ENCODE peak calls at places on chromosomes 2 and 18, in ten cellular contexts. One of them, this sample, is unnamed.
A peak's percentile ranks its signal among the peaks of the same experiment; 100 is the strongest.

GRCh38 chr2:71882949-71883472 is 264.7 kb downstream of the CYP26B1 start:
- DNase-seq in SJSA1: peak; percentile 53
- DNase-seq in naive thymus-derived CD4-positive, alpha-beta T cell: no peak
- DNase-seq in endodermal cell: peak; percentile 46
- DNase-seq in right cardiac atrium: peak; percentile 92
- DNase-seq in H9: peak; percentile 22
- DNase-seq in aorta: peak; percentile 79
- DNase-seq in GM23248: peak; percentile 94
- DNase-seq in kidney: peak; percentile 90
- DNase-seq in CD4-positive, alpha-beta memory T cell: no peak
- DNase-seq in this sample: peak; percentile 87

GRCh38 chr2:176139170-176139611 is 9.7 kb downstream of the HOXD8 start:
- DNase-seq in naive thymus-derived CD4-positive, alpha-beta T cell: no peak
- DNase-seq in SJSA1: no peak
- DNase-seq in kidney: peak; percentile 58
- DNase-seq in CD4-positive, alpha-beta memory T cell: no peak
- DNase-seq in aorta: no peak
- DNase-seq in right cardiac atrium: no peak
- DNase-seq in H9: peak; percentile 25
- DNase-seq in GM23248: peak; percentile 68
- DNase-seq in endodermal cell: peak; percentile 46
- DNase-seq in this sample: no peak

GRCh38 chr2:28437918-28438317 is 45.3 kb downstream of the FOSL2 start:
- DNase-seq in GM23248: no peak
- DNase-seq in SJSA1: no peak
- DNase-seq in naive thymus-derived CD4-positive, alpha-beta T cell: no peak
- DNase-seq in kidney: no peak
- DNase-seq in CD4-positive, alpha-beta memory T cell: no peak
- DNase-seq in aorta: no peak
- DNase-seq in H9: no peak
- DNase-seq in endodermal cell: no peak
- DNase-seq in right cardiac atrium: no peak
- DNase-seq in this sample: no peak

GRCh38 chr2:162125138-162125537 is 26.9 kb downstream of the GCG start:
- DNase-seq in endodermal cell: peak; percentile 68
- DNase-seq in H9: no peak
- DNase-seq in kidney: no peak
- DNase-seq in right cardiac atrium: no peak
- DNase-seq in naive thymus-derived CD4-positive, alpha-beta T cell: no peak
- DNase-seq in CD4-positive, alpha-beta memory T cell: no peak
- DNase-seq in SJSA1: no peak
- DNase-seq in aorta: no peak
- DNase-seq in GM23248: peak; percentile 16
- DNase-seq in this sample: no peak

GRCh38 chr2:226360658-226361057 is 439.0 kb downstream of the IRS1 start:
- DNase-seq in aorta: no peak
- DNase-seq in CD4-positive, alpha-beta memory T cell: no peak
- DNase-seq in endodermal cell: no peak
- DNase-seq in GM23248: no peak
- DNase-seq in H9: no peak
- DNase-seq in kidney: no peak
- DNase-seq in SJSA1: no peak
- DNase-seq in naive thymus-derived CD4-positive, alpha-beta T cell: no peak
- DNase-seq in right cardiac atrium: no peak
- DNase-seq in this sample: no peak

GRCh38 chr2:98454500-98455235 is 10.0 kb downstream of the INPP4A start:
- DNase-seq in naive thymus-derived CD4-positive, alpha-beta T cell: no peak
- DNase-seq in aorta: no peak
- DNase-seq in CD4-positive, alpha-beta memory T cell: peak; percentile 65
- DNase-seq in right cardiac atrium: no peak
- DNase-seq in kidney: no peak
- DNase-seq in GM23248: peak; percentile 30
- DNase-seq in H9: no peak
- DNase-seq in endodermal cell: peak; percentile 51
- DNase-seq in SJSA1: peak; percentile 41
- DNase-seq in this sample: no peak

GRCh38 chr2:126635281-126635680 is 20.7 kb upstream of the GYPC start:
- DNase-seq in H9: no peak
- DNase-seq in GM23248: peak; percentile 38
- DNase-seq in endodermal cell: no peak
- DNase-seq in kidney: no peak
- DNase-seq in aorta: no peak
- DNase-seq in naive thymus-derived CD4-positive, alpha-beta T cell: no peak
- DNase-seq in CD4-positive, alpha-beta memory T cell: no peak
- DNase-seq in right cardiac atrium: peak; percentile 44
- DNase-seq in SJSA1: no peak
- DNase-seq in this sample: no peak

GRCh38 chr18:53018791-53019190 is 678.8 kb downstream of the DCC start:
- DNase-seq in H9: no peak
- DNase-seq in right cardiac atrium: no peak
- DNase-seq in naive thymus-derived CD4-positive, alpha-beta T cell: no peak
- DNase-seq in GM23248: peak; percentile 2
- DNase-seq in endodermal cell: no peak
- DNase-seq in SJSA1: no peak
- DNase-seq in CD4-positive, alpha-beta memory T cell: no peak
- DNase-seq in aorta: no peak
- DNase-seq in kidney: no peak
- DNase-seq in this sample: no peak

GRCh38 chr18:49907346-49907929 is 94.1 kb upstream of the ACAA2 start:
- DNase-seq in GM23248: no peak
- DNase-seq in endodermal cell: peak; percentile 52
- DNase-seq in right cardiac atrium: no peak
- DNase-seq in aorta: no peak
- DNase-seq in H9: no peak
- DNase-seq in SJSA1: no peak
- DNase-seq in kidney: no peak
- DNase-seq in CD4-positive, alpha-beta memory T cell: no peak
- DNase-seq in naive thymus-derived CD4-positive, alpha-beta T cell: no peak
- DNase-seq in this sample: no peak

GRCh38 chr2:181354626-181355025 is 102.6 kb upstream of the ITGA4 start:
- DNase-seq in naive thymus-derived CD4-positive, alpha-beta T cell: no peak
- DNase-seq in SJSA1: no peak
- DNase-seq in H9: no peak
- DNase-seq in right cardiac atrium: no peak
- DNase-seq in kidney: no peak
- DNase-seq in aorta: no peak
- DNase-seq in CD4-positive, alpha-beta memory T cell: no peak
- DNase-seq in endodermal cell: no peak
- DNase-seq in GM23248: peak; percentile 91
- DNase-seq in this sample: no peak

GRCh38 chr2:109128466-109129355 is at the start of gene SH3RF3:
- DNase-seq in H9: peak; percentile 56
- DNase-seq in SJSA1: peak; percentile 73
- DNase-seq in GM23248: peak; percentile 77
- DNase-seq in right cardiac atrium: peak; percentile 83
- DNase-seq in kidney: peak; percentile 89
- DNase-seq in aorta: peak; percentile 75
- DNase-seq in endodermal cell: peak; percentile 82
- DNase-seq in naive thymus-derived CD4-positive, alpha-beta T cell: peak; percentile 48
- DNase-seq in CD4-positive, alpha-beta memory T cell: no peak
- DNase-seq in this sample: peak; percentile 27

GRCh38 chr2:180722551-180723239 is 257.7 kb upstream of the UBE2E3 start:
- DNase-seq in GM23248: peak; percentile 91
- DNase-seq in naive thymus-derived CD4-positive, alpha-beta T cell: no peak
- DNase-seq in right cardiac atrium: no peak
- DNase-seq in CD4-positive, alpha-beta memory T cell: no peak
- DNase-seq in aorta: no peak
- DNase-seq in SJSA1: no peak
- DNase-seq in H9: no peak
- DNase-seq in endodermal cell: no peak
- DNase-seq in kidney: no peak
- DNase-seq in this sample: no peak

DNA sequence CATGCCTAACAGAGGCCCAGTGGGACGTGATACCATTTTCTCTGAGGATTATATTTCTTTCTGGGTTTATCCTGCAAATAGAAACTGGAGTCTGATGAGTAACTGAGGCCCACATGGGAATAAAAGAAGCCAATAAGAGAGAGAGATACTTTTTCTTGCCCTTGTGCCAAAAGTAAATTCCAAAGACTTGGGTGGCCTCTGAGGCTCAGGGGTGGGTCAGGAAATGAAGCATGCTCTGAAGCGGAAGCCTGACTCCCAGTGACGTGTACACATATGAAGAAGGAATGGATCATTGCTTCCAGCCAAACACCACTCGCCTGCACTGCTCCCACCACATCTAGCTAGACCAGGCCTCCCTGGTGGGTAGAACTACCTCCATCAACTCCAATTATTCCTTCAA is 273.6 kb upstream of the NCKAP5 start:
- DNase-seq in GM23248: peak; percentile 98
- DNase-seq in CD4-positive, alpha-beta memory T cell: no peak
- DNase-seq in naive thymus-derived CD4-positive, alpha-beta T cell: no peak
- DNase-seq in endodermal cell: no peak
- DNase-seq in right cardiac atrium: peak; percentile 61
- DNase-seq in aorta: no peak
- DNase-seq in H9: no peak
- DNase-seq in SJSA1: peak; percentile 96
- DNase-seq in kidney: peak; percentile 63
- DNase-seq in this sample: no peak
- H3K4me1 ChIP-seq in GM23248: peaks cover 40% of the 10 kb centered on the region
- H3K4me1 ChIP-seq in CD4-positive, alpha-beta memory T cell: no peaks in the 10 kb centered on the region
- H3K4me1 ChIP-seq in naive thymus-derived CD4-positive, alpha-beta T cell: no peaks in the 10 kb centered on the region
- H3K4me1 ChIP-seq in endodermal cell: no peaks in the 10 kb centered on the region
- H3K4me1 ChIP-seq in right cardiac atrium: peaks cover 4% of the 10 kb centered on the region
- H3K4me1 ChIP-seq in aorta: no peaks in the 10 kb centered on the region
- H3K4me1 ChIP-seq in H9: no peaks in the 10 kb centered on the region
- H3K4me1 ChIP-seq in SJSA1: peaks cover 47% of the 10 kb centered on the region
- H3K4me1 ChIP-seq in kidney: no peaks in the 10 kb centered on the region
- H3K4me1 ChIP-seq in this sample: no peaks in the 10 kb centered on the region

DNA sequence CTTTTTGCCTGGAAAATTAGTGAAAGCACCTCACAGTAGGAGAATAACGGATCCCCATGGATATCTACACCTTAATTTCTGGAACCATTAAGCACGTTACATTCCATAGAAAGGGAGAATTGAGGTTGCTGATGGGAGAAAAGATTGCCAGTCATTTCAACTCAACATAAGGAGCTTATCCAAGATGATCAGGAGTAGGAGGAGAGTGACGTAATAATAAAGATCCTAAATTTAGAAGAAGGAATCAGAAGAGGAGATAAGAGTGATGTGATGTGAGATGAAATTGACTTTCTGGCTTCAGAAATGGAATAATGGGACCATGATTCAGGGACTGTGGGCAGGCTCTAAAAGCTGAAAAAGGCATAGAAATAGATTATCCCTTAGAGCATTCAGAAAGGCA is 1017.8 kb upstream of the CHAC2 start:
- DNase-seq in naive thymus-derived CD4-positive, alpha-beta T cell: no peak
- DNase-seq in GM23248: no peak
- DNase-seq in kidney: no peak
- DNase-seq in H9: no peak
- DNase-seq in SJSA1: no peak
- DNase-seq in aorta: no peak
- DNase-seq in CD4-positive, alpha-beta memory T cell: no peak
- DNase-seq in right cardiac atrium: no peak
- DNase-seq in endodermal cell: no peak
- DNase-seq in this sample: no peak
- H3K9me3 ChIP-seq in naive thymus-derived CD4-positive, alpha-beta T cell: no peaks in the 10 kb centered on the region
- H3K9me3 ChIP-seq in GM23248: no peaks in the 10 kb centered on the region
- H3K9me3 ChIP-seq in kidney: no peaks in the 10 kb centered on the region
- H3K9me3 ChIP-seq in H9: peaks cover 7% of the 10 kb centered on the region
- H3K9me3 ChIP-seq in SJSA1: peaks cover 2% of the 10 kb centered on the region
- H3K9me3 ChIP-seq in aorta: peaks cover 5% of the 10 kb centered on the region
- H3K9me3 ChIP-seq in CD4-positive, alpha-beta memory T cell: no peaks in the 10 kb centered on the region
- H3K9me3 ChIP-seq in right cardiac atrium: peaks cover 2% of the 10 kb centered on the region
- H3K9me3 ChIP-seq in endodermal cell: peaks cover 22% of the 10 kb centered on the region
- H3K9me3 ChIP-seq in this sample: no peaks in the 10 kb centered on the region

GRCh38 chr2:237482485-237482884 is 4.6 kb upstream of the MLPH start:
- DNase-seq in CD4-positive, alpha-beta memory T cell: no peak
- DNase-seq in H9: no peak
- DNase-seq in kidney: peak; percentile 88
- DNase-seq in endodermal cell: no peak
- DNase-seq in SJSA1: no peak
- DNase-seq in aorta: peak; percentile 81
- DNase-seq in GM23248: peak; percentile 75
- DNase-seq in naive thymus-derived CD4-positive, alpha-beta T cell: no peak
- DNase-seq in right cardiac atrium: peak; percentile 88
- DNase-seq in this sample: no peak

GRCh38 chr2:237478969-237479368 is 8.1 kb upstream of the MLPH start:
- DNase-seq in aorta: no peak
- DNase-seq in endodermal cell: no peak
- DNase-seq in CD4-positive, alpha-beta memory T cell: no peak
- DNase-seq in kidney: no peak
- DNase-seq in naive thymus-derived CD4-positive, alpha-beta T cell: no peak
- DNase-seq in H9: no peak
- DNase-seq in GM23248: no peak
- DNase-seq in right cardiac atrium: no peak
- DNase-seq in SJSA1: no peak
- DNase-seq in this sample: no peak

GRCh38 chr2:237479747-237480146 is 7.3 kb upstream of the MLPH start:
- DNase-seq in GM23248: no peak
- DNase-seq in right cardiac atrium: no peak
- DNase-seq in endodermal cell: no peak
- DNase-seq in naive thymus-derived CD4-positive, alpha-beta T cell: no peak
- DNase-seq in kidney: no peak
- DNase-seq in H9: no peak
- DNase-seq in CD4-positive, alpha-beta memory T cell: no peak
- DNase-seq in SJSA1: no peak
- DNase-seq in aorta: no peak
- DNase-seq in this sample: no peak

GRCh38 chr2:237483018-237483731 is 3.9 kb upstream of the MLPH start:
- DNase-seq in SJSA1: peak; percentile 74
- DNase-seq in GM23248: peak; percentile 79
- DNase-seq in aorta: peak; percentile 57
- DNase-seq in naive thymus-derived CD4-positive, alpha-beta T cell: no peak
- DNase-seq in H9: no peak
- DNase-seq in endodermal cell: peak; percentile 68
- DNase-seq in right cardiac atrium: peak; percentile 35
- DNase-seq in kidney: peak; percentile 39
- DNase-seq in CD4-positive, alpha-beta memory T cell: no peak
- DNase-seq in this sample: no peak

GRCh38 chr2:237480988-237481387 is 6.1 kb upstream of the MLPH start:
- DNase-seq in naive thymus-derived CD4-positive, alpha-beta T cell: no peak
- DNase-seq in GM23248: no peak
- DNase-seq in kidney: peak; percentile 42
- DNase-seq in right cardiac atrium: no peak
- DNase-seq in aorta: no peak
- DNase-seq in endodermal cell: no peak
- DNase-seq in SJSA1: no peak
- DNase-seq in H9: no peak
- DNase-seq in CD4-positive, alpha-beta memory T cell: no peak
- DNase-seq in this sample: no peak
- H3K27ac ChIP-seq in naive thymus-derived CD4-positive, alpha-beta T cell: no peak overlapping the region
- H3K27ac ChIP-seq in GM23248: no peak overlapping the region
- H3K27ac ChIP-seq in kidney: no peak overlapping the region
- H3K27ac ChIP-seq in right cardiac atrium: no peak overlapping the region
- H3K27ac ChIP-seq in aorta: no peak overlapping the region
- H3K27ac ChIP-seq in endodermal cell: no peak overlapping the region
- H3K27ac ChIP-seq in SJSA1: no peak overlapping the region
- H3K27ac ChIP-seq in H9: no peak overlapping the region
- H3K27ac ChIP-seq in CD4-positive, alpha-beta memory T cell: no peak overlapping the region
- H3K27ac ChIP-seq in this sample: no peak overlapping the region

DNA sequence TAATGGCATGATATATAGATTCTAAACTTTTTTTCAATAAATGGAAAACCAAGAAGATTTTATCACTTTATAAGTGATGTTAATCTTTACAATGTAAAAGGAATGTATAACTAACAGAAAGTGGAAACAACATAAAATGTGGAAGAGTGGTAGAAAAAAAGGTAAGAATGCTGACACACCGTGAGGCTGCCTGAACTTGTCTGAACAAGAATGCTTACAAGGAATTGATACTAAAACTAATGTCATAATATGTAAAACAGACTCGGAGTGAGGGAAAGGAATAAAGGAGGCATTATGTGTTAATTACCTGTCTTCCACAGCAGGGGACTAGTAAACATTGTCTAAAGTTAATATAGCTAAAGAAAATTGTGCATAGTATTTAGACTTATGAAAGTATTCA is 958.8 kb upstream of the TMEFF2 start:
- DNase-seq in GM23248: no peak
- DNase-seq in right cardiac atrium: no peak
- DNase-seq in H9: no peak
- DNase-seq in SJSA1: no peak
- DNase-seq in kidney: no peak
- DNase-seq in aorta: no peak
- DNase-seq in endodermal cell: no peak
- DNase-seq in naive thymus-derived CD4-positive, alpha-beta T cell: no peak
- DNase-seq in CD4-positive, alpha-beta memory T cell: no peak
- DNase-seq in this sample: no peak
- H3K4me1 ChIP-seq in GM23248: no peaks in the 10 kb centered on the region
- H3K4me1 ChIP-seq in right cardiac atrium: no peaks in the 10 kb centered on the region
- H3K4me1 ChIP-seq in H9: no peaks in the 10 kb centered on the region
- H3K4me1 ChIP-seq in SJSA1: no peaks in the 10 kb centered on the region
- H3K4me1 ChIP-seq in kidney: no peaks in the 10 kb centered on the region
- H3K4me1 ChIP-seq in aorta: no peaks in the 10 kb centered on the region
- H3K4me1 ChIP-seq in endodermal cell: no peaks in the 10 kb centered on the region
- H3K4me1 ChIP-seq in naive thymus-derived CD4-positive, alpha-beta T cell: no peaks in the 10 kb centered on the region
- H3K4me1 ChIP-seq in CD4-positive, alpha-beta memory T cell: no peaks in the 10 kb centered on the region
- H3K4me1 ChIP-seq in this sample: no peaks in the 10 kb centered on the region

This sample was measured in pancreas.